ENCODE peak calls at places on chromosomes 7 and 10, in nine cellular contexts. K is stimulated activated CD4-positive, alpha-beta T cell treated with anti-CD3 and anti-CD28 coated beads, Interleukin-4, amount 100 ng/mL, for 24 hours; W is heart right ventricle; X is stimulated activated CD8-positive, alpha-beta memory T cell treated with anti-CD3 and anti-CD28 coated beads, Interleukin-12 subunit alpha, Interleukin-12 subunit beta, amount 100 ng/mL, for 4 hours; J is BJ; O is PC-3; F is left ventricle myocardium superior; S is progenitor cell of endocrine pancreas; B is tibial artery. C is an unnamed sample.

GRCh38 chr10:50469288-50469687 is 154.5 kb downstream of the SGMS1 start:
- DNase-seq in K (no peak), W (no peak), X (no peak), J (peak; percentile 20), O (peak; percentile 71), F (no peak), S (no peak), B (no peak), C (peak; percentile 55)

GRCh38 chr10:63466168-63466935 is 575 bp upstream of the JMJD1C start:
- DNase-seq in K (peak; percentile 12), W (no peak), X (peak; percentile 9), J (no peak), O (peak; percentile 79), F (peak; percentile 72), S (no peak), B (peak; percentile 65), C (peak; percentile 55)

GRCh38 chr10:8055420-8056349 is 1.2 kb downstream of the GATA3 start:
- DNase-seq in K (peak; percentile 37), W (no peak), X (no peak), J (no peak), O (no peak), F (no peak), S (no peak), B (no peak), C (no peak)

GRCh38 chr10:101570764-101571572 is 17.1 kb downstream of the POLL start:
- DNase-seq in K (no peak), W (no peak), X (no peak), J (no peak), O (peak; percentile 9), F (peak; percentile 38), S (no peak), B (no peak), C (no peak)

GRCh38 chr7:157460721-157461120 is 123.9 kb downstream of the DNAJB6 start:
- DNase-seq in K (no peak), W (no peak), X (no peak), J (no peak), O (no peak), F (no peak), S (no peak), B (no peak), C (no peak)

GRCh38 chr10:48456361-48456804 is 148.5 kb downstream of the ARHGAP22 start:
- DNase-seq in K (no peak), W (peak; percentile 61), X (no peak), J (no peak), O (no peak), F (peak; percentile 70), S (no peak), B (peak; percentile 71), C (no peak)

GRCh38 chr7:114656471-114656870 is 241.9 kb downstream of the FOXP2 start:
- DNase-seq in K (no peak), W (no peak), X (no peak), J (no peak), O (no peak), F (no peak), S (no peak), B (no peak), C (no peak)

GRCh38 chr7:138186951-138187351 is 110.7 kb downstream of the AKR1D1 start:
- DNase-seq in K (no peak), W (no peak), X (no peak), J (no peak), O (peak; percentile 45), F (no peak), S (no peak), B (no peak), C (peak; percentile 4)

GRCh38 chr7:17299477-17299991 is 1.1 kb downstream of the AHR start:
- DNase-seq in K (peak; percentile 27), W (no peak), X (no peak), J (no peak), O (peak; percentile 39), F (no peak), S (no peak), B (no peak), C (peak; percentile 24)

GRCh38 chr7:133993547-133993946 is 133.6 kb upstream of the LRGUK start:
- DNase-seq in K (no peak), W (no peak), X (no peak), J (no peak), O (no peak), F (no peak), S (no peak), B (no peak), C (no peak)

GRCh38 chr10:124827474-124827873 is 25.9 kb downstream of the ABRAXAS2 start:
- DNase-seq in K (peak; percentile 12), W (no peak), X (no peak), J (no peak), O (peak; percentile 47), F (no peak), S (no peak), B (no peak), C (peak; percentile 14)

GRCh38 chr7:36314491-36314890 is 75.2 kb upstream of the ANLN start:
- DNase-seq in K (no peak), W (no peak), X (no peak), J (no peak), O (no peak), F (no peak), S (no peak), B (no peak), C (no peak)

GRCh38 chr7:78769551-78770101 is 683.8 kb downstream of the MAGI2 start:
- DNase-seq in K (no peak), W (no peak), X (no peak), J (no peak), O (no peak), F (no peak), S (no peak), B (no peak), C (no peak)

GRCh38 chr10:22133640-22134624 is 83.9 kb downstream of the EBLN1 start:
- DNase-seq in K (no peak), W (no peak), X (no peak), J (no peak), O (no peak), F (no peak), S (no peak), B (no peak), C (no peak)

GRCh38 chr7:2202901-2203550 is 29.7 kb downstream of the MAD1L1 start:
- DNase-seq in K (no peak), W (no peak), X (no peak), J (no peak), O (no peak), F (no peak), S (no peak), B (no peak), C (no peak)

GRCh38 chr10:33332183-33333031 is 2.1 kb downstream of the NRP1 start:
- DNase-seq in K (no peak), W (no peak), X (no peak), J (no peak), O (peak; percentile 76), F (no peak), S (no peak), B (no peak), C (peak; percentile 49)

GRCh38 chr10:86099542-86100334 is 266.9 kb downstream of the GRID1 start:
- DNase-seq in K (no peak), W (no peak), X (no peak), J (no peak), O (no peak), F (no peak), S (no peak), B (no peak), C (no peak)

GRCh38 chr7:115672024-115672423 is 358.5 kb downstream of the TFEC start:
- DNase-seq in K (no peak), W (no peak), X (no peak), J (no peak), O (peak; percentile 58), F (no peak), S (no peak), B (no peak), C (peak; percentile 74)

GRCh38 chr10:61404771-61405170 is 48.4 kb downstream of the TMEM26 start:
- DNase-seq in K (no peak), W (no peak), X (no peak), J (peak; percentile 19), O (peak; percentile 33), F (no peak), S (no peak), B (no peak), C (peak; percentile 67)

GRCh38 chr7:151185762-151186639 is 1.0 kb downstream of the ASB10 start:
- DNase-seq in K (no peak), W (no peak), X (no peak), J (no peak), O (no peak), F (no peak), S (no peak), B (peak; percentile 12), C (no peak)

GRCh38 chr7:82317257-82317721 is 126.3 kb downstream of the CACNA2D1 start:
- DNase-seq in K (no peak), W (no peak), X (no peak), J (no peak), O (no peak), F (no peak), S (no peak), B (no peak), C (no peak)

GRCh38 chr10:51564896-51565505 is 134.4 kb downstream of the CSTF2T start:
- DNase-seq in K (no peak), W (no peak), X (no peak), J (no peak), O (no peak), F (no peak), S (no peak), B (no peak), C (no peak)

GRCh38 chr7:118311121-118311803 is 86.8 kb downstream of the ANKRD7 start:
- DNase-seq in K (no peak), W (no peak), X (no peak), J (no peak), O (no peak), F (no peak), S (no peak), B (no peak), C (no peak)

C was measured in IMR-90.